ENCODE peak calls at places on chromosomes 5 and 9, in seven cellular contexts. One of them, this sample, is unnamed.

GRCh38 chr9:110995511-110996340 is 42.5 kb downstream of the LPAR1 start:
- ATAC-seq in lower lobe of right lung: no peak
- ATAC-seq in K562: no peak
- ATAC-seq in activated CD8-positive, alpha-beta T cell treated with anti-CD3 and anti-CD28 coated beads for 36 hours: no peak
- ATAC-seq in CD8-positive, alpha-beta T cell: no peak
- ATAC-seq in B cell: no peak
- ATAC-seq in mucosa of descending colon: no peak
- ATAC-seq in this sample: no peak

GRCh38 chr9:97632406-97632991 is 669 bp downstream of the TSTD2 start:
- ATAC-seq in CD8-positive, alpha-beta T cell: no peak
- ATAC-seq in mucosa of descending colon: peak
- ATAC-seq in lower lobe of right lung: peak
- ATAC-seq in B cell: no peak
- ATAC-seq in activated CD8-positive, alpha-beta T cell treated with anti-CD3 and anti-CD28 coated beads for 36 hours: no peak
- ATAC-seq in K562: peak
- ATAC-seq in this sample: peak

GRCh38 chr5:115375922-115376321 is 79.5 kb upstream of the CCDC112 start:
- ATAC-seq in mucosa of descending colon: peak
- ATAC-seq in activated CD8-positive, alpha-beta T cell treated with anti-CD3 and anti-CD28 coated beads for 36 hours: no peak
- ATAC-seq in K562: no peak
- ATAC-seq in CD8-positive, alpha-beta T cell: no peak
- ATAC-seq in lower lobe of right lung: peak
- ATAC-seq in B cell: no peak
- ATAC-seq in this sample: no peak

GRCh38 chr9:131227112-131228058 is 48.9 kb downstream of the FAM78A start:
- ATAC-seq in B cell: no peak
- ATAC-seq in activated CD8-positive, alpha-beta T cell treated with anti-CD3 and anti-CD28 coated beads for 36 hours: no peak
- ATAC-seq in lower lobe of right lung: no peak
- ATAC-seq in K562: no peak
- ATAC-seq in CD8-positive, alpha-beta T cell: no peak
- ATAC-seq in mucosa of descending colon: no peak
- ATAC-seq in this sample: no peak

GRCh38 chr9:71681104-71681707 is 87.1 kb downstream of the CEMIP2 start:
- ATAC-seq in B cell: peak
- ATAC-seq in mucosa of descending colon: no peak
- ATAC-seq in lower lobe of right lung: no peak
- ATAC-seq in activated CD8-positive, alpha-beta T cell treated with anti-CD3 and anti-CD28 coated beads for 36 hours: no peak
- ATAC-seq in K562: no peak
- ATAC-seq in CD8-positive, alpha-beta T cell: no peak
- ATAC-seq in this sample: no peak

GRCh38 chr9:113566712-113567071 is 103.2 kb downstream of the RGS3 start:
- ATAC-seq in CD8-positive, alpha-beta T cell: no peak
- ATAC-seq in activated CD8-positive, alpha-beta T cell treated with anti-CD3 and anti-CD28 coated beads for 36 hours: no peak
- ATAC-seq in K562: no peak
- ATAC-seq in B cell: no peak
- ATAC-seq in lower lobe of right lung: peak
- ATAC-seq in mucosa of descending colon: no peak
- ATAC-seq in this sample: no peak

GRCh38 chr9:89605181-89606048 is 603 bp downstream of the GADD45G start:
- ATAC-seq in CD8-positive, alpha-beta T cell: peak
- ATAC-seq in B cell: peak
- ATAC-seq in lower lobe of right lung: peak
- ATAC-seq in K562: no peak
- ATAC-seq in activated CD8-positive, alpha-beta T cell treated with anti-CD3 and anti-CD28 coated beads for 36 hours: peak
- ATAC-seq in mucosa of descending colon: peak
- ATAC-seq in this sample: peak

GRCh38 chr5:99706160-99706559 is 777.4 kb upstream of the CHD1 start:
- ATAC-seq in CD8-positive, alpha-beta T cell: no peak
- ATAC-seq in B cell: no peak
- ATAC-seq in lower lobe of right lung: no peak
- ATAC-seq in K562: no peak
- ATAC-seq in activated CD8-positive, alpha-beta T cell treated with anti-CD3 and anti-CD28 coated beads for 36 hours: no peak
- ATAC-seq in mucosa of descending colon: no peak
- ATAC-seq in this sample: peak

GRCh38 chr9:33932078-33932807 is 115.3 kb downstream of the UBE2R2 start:
- ATAC-seq in lower lobe of right lung: no peak
- ATAC-seq in K562: no peak
- ATAC-seq in mucosa of descending colon: no peak
- ATAC-seq in CD8-positive, alpha-beta T cell: no peak
- ATAC-seq in activated CD8-positive, alpha-beta T cell treated with anti-CD3 and anti-CD28 coated beads for 36 hours: no peak
- ATAC-seq in B cell: no peak
- ATAC-seq in this sample: no peak

GRCh38 chr5:15263406-15263805 is 236.6 kb upstream of the FBXL7 start:
- ATAC-seq in activated CD8-positive, alpha-beta T cell treated with anti-CD3 and anti-CD28 coated beads for 36 hours: no peak
- ATAC-seq in K562: no peak
- ATAC-seq in CD8-positive, alpha-beta T cell: no peak
- ATAC-seq in mucosa of descending colon: no peak
- ATAC-seq in lower lobe of right lung: no peak
- ATAC-seq in B cell: no peak
- ATAC-seq in this sample: no peak

GRCh38 chr5:80884851-80885697 is 75.1 kb upstream of the RASGRF2 start:
- ATAC-seq in activated CD8-positive, alpha-beta T cell treated with anti-CD3 and anti-CD28 coated beads for 36 hours: peak
- ATAC-seq in lower lobe of right lung: no peak
- ATAC-seq in mucosa of descending colon: peak
- ATAC-seq in B cell: no peak
- ATAC-seq in K562: peak
- ATAC-seq in CD8-positive, alpha-beta T cell: no peak
- ATAC-seq in this sample: no peak

GRCh38 chr9:27053369-27054057 is 48.0 kb upstream of the LRRC19 start:
- ATAC-seq in CD8-positive, alpha-beta T cell: no peak
- ATAC-seq in B cell: no peak
- ATAC-seq in lower lobe of right lung: peak
- ATAC-seq in K562: no peak
- ATAC-seq in activated CD8-positive, alpha-beta T cell treated with anti-CD3 and anti-CD28 coated beads for 36 hours: no peak
- ATAC-seq in mucosa of descending colon: peak
- ATAC-seq in this sample: peak

GRCh38 chr5:77138981-77139380 is 51.9 kb upstream of the ZBED3 start:
- ATAC-seq in K562: no peak
- ATAC-seq in activated CD8-positive, alpha-beta T cell treated with anti-CD3 and anti-CD28 coated beads for 36 hours: no peak
- ATAC-seq in CD8-positive, alpha-beta T cell: no peak
- ATAC-seq in lower lobe of right lung: no peak
- ATAC-seq in B cell: no peak
- ATAC-seq in mucosa of descending colon: no peak
- ATAC-seq in this sample: peak

GRCh38 chr9:129352157-129352870 is 174.3 kb upstream of the IER5L start:
- ATAC-seq in activated CD8-positive, alpha-beta T cell treated with anti-CD3 and anti-CD28 coated beads for 36 hours: peak
- ATAC-seq in B cell: no peak
- ATAC-seq in K562: peak
- ATAC-seq in CD8-positive, alpha-beta T cell: no peak
- ATAC-seq in lower lobe of right lung: peak
- ATAC-seq in mucosa of descending colon: no peak
- ATAC-seq in this sample: no peak

GRCh38 chr5:73838901-73839300 is 212.9 kb downstream of the ARHGEF28 start:
- ATAC-seq in K562: no peak
- ATAC-seq in CD8-positive, alpha-beta T cell: no peak
- ATAC-seq in mucosa of descending colon: no peak
- ATAC-seq in lower lobe of right lung: no peak
- ATAC-seq in B cell: no peak
- ATAC-seq in activated CD8-positive, alpha-beta T cell treated with anti-CD3 and anti-CD28 coated beads for 36 hours: no peak
- ATAC-seq in this sample: no peak

GRCh38 chr9:69806642-69807041 is 14.0 kb upstream of the CFAP95 start:
- ATAC-seq in lower lobe of right lung: no peak
- ATAC-seq in mucosa of descending colon: peak
- ATAC-seq in activated CD8-positive, alpha-beta T cell treated with anti-CD3 and anti-CD28 coated beads for 36 hours: no peak
- ATAC-seq in CD8-positive, alpha-beta T cell: no peak
- ATAC-seq in B cell: no peak
- ATAC-seq in K562: peak
- ATAC-seq in this sample: no peak

GRCh38 chr5:172875372-172876279 is 41.6 kb downstream of the ERGIC1 start:
- ATAC-seq in B cell: no peak
- ATAC-seq in K562: no peak
- ATAC-seq in activated CD8-positive, alpha-beta T cell treated with anti-CD3 and anti-CD28 coated beads for 36 hours: no peak
- ATAC-seq in mucosa of descending colon: no peak
- ATAC-seq in CD8-positive, alpha-beta T cell: no peak
- ATAC-seq in lower lobe of right lung: no peak
- ATAC-seq in this sample: no peak

GRCh38 chr5:10541247-10541646 is 22.6 kb upstream of the ANKRD33B start:
- ATAC-seq in B cell: no peak
- ATAC-seq in K562: no peak
- ATAC-seq in activated CD8-positive, alpha-beta T cell treated with anti-CD3 and anti-CD28 coated beads for 36 hours: no peak
- ATAC-seq in mucosa of descending colon: no peak
- ATAC-seq in CD8-positive, alpha-beta T cell: no peak
- ATAC-seq in lower lobe of right lung: no peak
- ATAC-seq in this sample: no peak

GRCh38 chr9:88658311-88658822 is 123.4 kb downstream of the NXNL2 start:
- ATAC-seq in activated CD8-positive, alpha-beta T cell treated with anti-CD3 and anti-CD28 coated beads for 36 hours: no peak
- ATAC-seq in CD8-positive, alpha-beta T cell: no peak
- ATAC-seq in lower lobe of right lung: no peak
- ATAC-seq in K562: no peak
- ATAC-seq in B cell: no peak
- ATAC-seq in mucosa of descending colon: no peak
- ATAC-seq in this sample: peak

GRCh38 chr5:154351141-154351540 is 94.7 kb upstream of the SAP30L start:
- ATAC-seq in B cell: no peak
- ATAC-seq in lower lobe of right lung: no peak
- ATAC-seq in activated CD8-positive, alpha-beta T cell treated with anti-CD3 and anti-CD28 coated beads for 36 hours: no peak
- ATAC-seq in mucosa of descending colon: no peak
- ATAC-seq in K562: no peak
- ATAC-seq in CD8-positive, alpha-beta T cell: no peak
- ATAC-seq in this sample: no peak

GRCh38 chr5:98415663-98416062 is 357.8 kb upstream of the RGMB start:
- ATAC-seq in B cell: no peak
- ATAC-seq in activated CD8-positive, alpha-beta T cell treated with anti-CD3 and anti-CD28 coated beads for 36 hours: no peak
- ATAC-seq in mucosa of descending colon: no peak
- ATAC-seq in K562: no peak
- ATAC-seq in CD8-positive, alpha-beta T cell: no peak
- ATAC-seq in lower lobe of right lung: no peak
- ATAC-seq in this sample: no peak

GRCh38 chr5:143453722-143454121 is 50.2 kb upstream of the NR3C1 start:
- ATAC-seq in mucosa of descending colon: no peak
- ATAC-seq in B cell: peak
- ATAC-seq in K562: no peak
- ATAC-seq in CD8-positive, alpha-beta T cell: no peak
- ATAC-seq in activated CD8-positive, alpha-beta T cell treated with anti-CD3 and anti-CD28 coated beads for 36 hours: no peak
- ATAC-seq in lower lobe of right lung: no peak
- ATAC-seq in this sample: no peak

GRCh38 chr5:127409236-127409921 is 108.1 kb upstream of the PRRC1 start:
- ATAC-seq in B cell: no peak
- ATAC-seq in K562: no peak
- ATAC-seq in lower lobe of right lung: no peak
- ATAC-seq in CD8-positive, alpha-beta T cell: no peak
- ATAC-seq in mucosa of descending colon: no peak
- ATAC-seq in activated CD8-positive, alpha-beta T cell treated with anti-CD3 and anti-CD28 coated beads for 36 hours: no peak
- ATAC-seq in this sample: no peak

GRCh38 chr5:94159144-94159543 is 417.7 kb upstream of the POU5F2 start:
- ATAC-seq in mucosa of descending colon: no peak
- ATAC-seq in K562: no peak
- ATAC-seq in lower lobe of right lung: no peak
- ATAC-seq in CD8-positive, alpha-beta T cell: no peak
- ATAC-seq in activated CD8-positive, alpha-beta T cell treated with anti-CD3 and anti-CD28 coated beads for 36 hours: no peak
- ATAC-seq in B cell: no peak
- ATAC-seq in this sample: no peak

GRCh38 chr5:179297026-179297425 is 48.2 kb downstream of the ADAMTS2 start:
- ATAC-seq in mucosa of descending colon: no peak
- ATAC-seq in activated CD8-positive, alpha-beta T cell treated with anti-CD3 and anti-CD28 coated beads for 36 hours: no peak
- ATAC-seq in CD8-positive, alpha-beta T cell: no peak
- ATAC-seq in lower lobe of right lung: no peak
- ATAC-seq in B cell: no peak
- ATAC-seq in K562: no peak
- ATAC-seq in this sample: no peak

GRCh38 chr9:127519301-127520166 is 68.2 kb downstream of the LRSAM1 start:
- ATAC-seq in K562: no peak
- ATAC-seq in mucosa of descending colon: peak
- ATAC-seq in CD8-positive, alpha-beta T cell: peak
- ATAC-seq in B cell: no peak
- ATAC-seq in lower lobe of right lung: peak
- ATAC-seq in activated CD8-positive, alpha-beta T cell treated with anti-CD3 and anti-CD28 coated beads for 36 hours: peak
- ATAC-seq in this sample: no peak

GRCh38 chr5:179802207-179802883 is 4.3 kb downstream of the MGAT4B start:
- ATAC-seq in activated CD8-positive, alpha-beta T cell treated with anti-CD3 and anti-CD28 coated beads for 36 hours: no peak
- ATAC-seq in lower lobe of right lung: no peak
- ATAC-seq in mucosa of descending colon: no peak
- ATAC-seq in K562: no peak
- ATAC-seq in CD8-positive, alpha-beta T cell: no peak
- ATAC-seq in B cell: no peak
- ATAC-seq in this sample: no peak

GRCh38 chr9:96436063-96436455 is 13.9 kb upstream of the HABP4 start:
- ATAC-seq in B cell: no peak
- ATAC-seq in K562: no peak
- ATAC-seq in lower lobe of right lung: no peak
- ATAC-seq in mucosa of descending colon: no peak
- ATAC-seq in CD8-positive, alpha-beta T cell: peak
- ATAC-seq in activated CD8-positive, alpha-beta T cell treated with anti-CD3 and anti-CD28 coated beads for 36 hours: peak
- ATAC-seq in this sample: no peak

GRCh38 chr9:1052119-1052907 is 2.2 kb downstream of the DMRT2 start:
- ATAC-seq in K562: no peak
- ATAC-seq in B cell: no peak
- ATAC-seq in CD8-positive, alpha-beta T cell: no peak
- ATAC-seq in lower lobe of right lung: no peak
- ATAC-seq in mucosa of descending colon: no peak
- ATAC-seq in activated CD8-positive, alpha-beta T cell treated with anti-CD3 and anti-CD28 coated beads for 36 hours: no peak
- ATAC-seq in this sample: no peak

GRCh38 chr5:65076251-65076869 is 307.6 kb downstream of the CWC27 start:
- ATAC-seq in B cell: peak
- ATAC-seq in CD8-positive, alpha-beta T cell: peak
- ATAC-seq in activated CD8-positive, alpha-beta T cell treated with anti-CD3 and anti-CD28 coated beads for 36 hours: peak
- ATAC-seq in K562: peak
- ATAC-seq in mucosa of descending colon: peak
- ATAC-seq in lower lobe of right lung: peak
- ATAC-seq in this sample: peak
- TF ChIP-seq CTCF in B cell: peak
- TF ChIP-seq CTCF in CD8-positive, alpha-beta T cell: peak
- TF ChIP-seq CTCF in activated CD8-positive, alpha-beta T cell treated with anti-CD3 and anti-CD28 coated beads for 36 hours: peak
- TF ChIP-seq CTCF in K562: peak
- TF ChIP-seq CTCF in mucosa of descending colon: no peak
- TF ChIP-seq CTCF in lower lobe of right lung: peak
- TF ChIP-seq CTCF in this sample: peak

GRCh38 chr9:35611230-35611797 is 6.3 kb downstream of the TESK1 start:
- ATAC-seq in lower lobe of right lung: peak
- ATAC-seq in K562: peak
- ATAC-seq in activated CD8-positive, alpha-beta T cell treated with anti-CD3 and anti-CD28 coated beads for 36 hours: peak
- ATAC-seq in CD8-positive, alpha-beta T cell: peak
- ATAC-seq in mucosa of descending colon: peak
- ATAC-seq in B cell: peak
- ATAC-seq in this sample: peak
- TF ChIP-seq CTCF in lower lobe of right lung: peak
- TF ChIP-seq CTCF in K562: peak
- TF ChIP-seq CTCF in activated CD8-positive, alpha-beta T cell treated with anti-CD3 and anti-CD28 coated beads for 36 hours: peak
- TF ChIP-seq CTCF in CD8-positive, alpha-beta T cell: peak
- TF ChIP-seq CTCF in mucosa of descending colon: peak
- TF ChIP-seq CTCF in B cell: peak
- TF ChIP-seq CTCF in this sample: peak

DNA sequence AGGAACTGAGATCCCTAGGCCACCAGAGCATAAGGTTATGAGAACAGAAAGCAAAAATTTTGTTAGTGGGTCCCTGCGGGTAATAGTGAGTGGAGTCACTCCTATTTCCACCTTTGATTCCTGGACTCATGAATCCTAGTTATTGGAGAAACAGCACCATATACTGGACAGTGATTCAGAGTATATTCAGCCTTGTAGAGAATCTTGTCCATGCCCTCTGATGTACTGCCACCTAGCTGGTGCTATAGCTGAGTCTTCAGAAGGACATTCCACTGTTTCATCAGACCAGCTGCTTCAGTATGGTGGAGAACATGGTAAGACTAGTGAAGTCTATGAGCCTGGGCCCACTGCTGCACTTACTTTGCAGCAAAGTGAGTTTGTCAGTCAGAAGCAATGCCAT is 25.0 kb upstream of the ITGA2 start:
- ATAC-seq in CD8-positive, alpha-beta T cell: no peak
- ATAC-seq in K562: no peak
- ATAC-seq in B cell: no peak
- ATAC-seq in lower lobe of right lung: no peak
- ATAC-seq in mucosa of descending colon: peak
- ATAC-seq in activated CD8-positive, alpha-beta T cell treated with anti-CD3 and anti-CD28 coated beads for 36 hours: no peak
- ATAC-seq in this sample: peak
- TF ChIP-seq CTCF in CD8-positive, alpha-beta T cell: no peak
- TF ChIP-seq CTCF in K562: no peak
- TF ChIP-seq CTCF in B cell: no peak
- TF ChIP-seq CTCF in lower lobe of right lung: no peak
- TF ChIP-seq CTCF in mucosa of descending colon: no peak
- TF ChIP-seq CTCF in activated CD8-positive, alpha-beta T cell treated with anti-CD3 and anti-CD28 coated beads for 36 hours: no peak
- TF ChIP-seq CTCF in this sample: no peak

GRCh38 chr5:16812911-16813310 is 123.2 kb downstream of the MYO10 start:
- ATAC-seq in mucosa of descending colon: peak
- ATAC-seq in B cell: no peak
- ATAC-seq in activated CD8-positive, alpha-beta T cell treated with anti-CD3 and anti-CD28 coated beads for 36 hours: no peak
- ATAC-seq in lower lobe of right lung: peak
- ATAC-seq in CD8-positive, alpha-beta T cell: no peak
- ATAC-seq in K562: no peak
- ATAC-seq in this sample: no peak
- TF ChIP-seq CTCF in mucosa of descending colon: no peak
- TF ChIP-seq CTCF in B cell: no peak
- TF ChIP-seq CTCF in activated CD8-positive, alpha-beta T cell treated with anti-CD3 and anti-CD28 coated beads for 36 hours: no peak
- TF ChIP-seq CTCF in lower lobe of right lung: no peak
- TF ChIP-seq CTCF in CD8-positive, alpha-beta T cell: no peak
- TF ChIP-seq CTCF in K562: no peak
- TF ChIP-seq CTCF in this sample: no peak